ENCODE peak calls at places on chromosome 9, in ten cellular contexts. M is RWPE1; T is hepatocyte; J is activated naive CD8-positive, alpha-beta T cell treated with anti-CD3 and anti-CD28 coated beads for 36 hours; G is CD8-positive, alpha-beta memory T cell; A is BJ; C is hippocampal formation; F is stimulated activated CD4-positive, alpha-beta T cell treated with anti-CD3 and anti-CD28 coated beads, Interleukin-12 subunit alpha, Interleukin-12 subunit beta, amount 100 ng/mL, for 4 hours; I is renal cortical epithelial cell; O is HCT116. L is an unnamed sample.

GRCh38 chr9:94108584-94108983 is 24.3 kb downstream of the PTPDC1 start:
- DNase-seq in M (no peak), T (no peak), J (no peak), G (no peak), A (no peak), C (no peak), F (no peak), I (no peak), O (no peak), L (no peak)

GRCh38 chr9:3337515-3337914 is 188.3 kb downstream of the RFX3 start:
- DNase-seq in M (no peak), T (peak), J (peak), G (no peak), A (peak), C (no peak), F (no peak), I (peak), O (peak), L (peak)

GRCh38 chr9:76101472-76101871 is 211.0 kb downstream of the PCSK5 start:
- DNase-seq in M (no peak), T (no peak), J (no peak), G (no peak), A (no peak), C (no peak), F (no peak), I (no peak), O (no peak), L (no peak)

GRCh38 chr9:91359734-91360470 is 1.8 kb downstream of the AUH start:
- DNase-seq in M (no peak), T (no peak), J (no peak), G (no peak), A (no peak), C (no peak), F (no peak), I (peak), O (no peak), L (no peak)

GRCh38 chr9:123927625-123928308 is 2.2 kb downstream of the DENND1A start:
- DNase-seq in M (peak), T (peak), J (no peak), G (no peak), A (peak), C (no peak), F (no peak), I (peak), O (no peak), L (no peak)

GRCh38 chr9:88702985-88703384 is 168.0 kb downstream of the NXNL2 start:
- DNase-seq in M (no peak), T (no peak), J (no peak), G (no peak), A (no peak), C (no peak), F (no peak), I (no peak), O (no peak), L (no peak)

GRCh38 chr9:71683598-71684235 is 84.6 kb downstream of the CEMIP2 start:
- DNase-seq in M (peak), T (peak), J (no peak), G (no peak), A (no peak), C (peak), F (no peak), I (peak), O (peak), L (peak)

GRCh38 chr9:72363908-72364678 is 915 bp downstream of the ZFAND5 start:
- DNase-seq in M (peak), T (peak), J (peak), G (peak), A (no peak), C (no peak), F (peak), I (no peak), O (no peak), L (peak)

GRCh38 chr9:8842402-8843193 is 1043.0 kb upstream of the DMAC1 start:
- DNase-seq in M (no peak), T (no peak), J (no peak), G (no peak), A (no peak), C (no peak), F (no peak), I (no peak), O (no peak), L (no peak)

GRCh38 chr9:15642369-15642962 is 89.6 kb downstream of the CCDC171 start:
- DNase-seq in M (peak), T (peak), J (no peak), G (no peak), A (peak), C (peak), F (no peak), I (peak), O (peak), L (peak)

GRCh38 chr9:19201899-19202891 is 28.3 kb upstream of the DENND4C start:
- DNase-seq in M (no peak), T (peak), J (no peak), G (no peak), A (no peak), C (no peak), F (no peak), I (peak), O (no peak), L (peak)

GRCh38 chr9:6147847-6148246 is 67.8 kb upstream of the IL33 start:
- DNase-seq in M (no peak), T (no peak), J (no peak), G (no peak), A (no peak), C (no peak), F (no peak), I (no peak), O (no peak), L (no peak)

GRCh38 chr9:120571443-120572257 is 8.3 kb downstream of the CDK5RAP2 start:
- DNase-seq in M (no peak), T (peak), J (no peak), G (no peak), A (peak), C (peak), F (no peak), I (no peak), O (no peak), L (peak)

GRCh38 chr9:98775831-98776441 is 20.4 kb downstream of the ANKS6 start:
- DNase-seq in M (peak), T (peak), J (peak), G (no peak), A (no peak), C (peak), F (no peak), I (peak), O (peak), L (peak)

GRCh38 chr9:27787941-27788340 is 214.7 kb upstream of the C9orf72 start:
- DNase-seq in M (no peak), T (no peak), J (no peak), G (no peak), A (no peak), C (no peak), F (no peak), I (peak), O (no peak), L (no peak)

GRCh38 chr9:89048611-89049010 is 57.3 kb downstream of the S1PR3 start:
- DNase-seq in M (no peak), T (no peak), J (no peak), G (no peak), A (no peak), C (no peak), F (no peak), I (no peak), O (no peak), L (no peak)

GRCh38 chr9:15353892-15354291 is 46.9 kb upstream of the TTC39B start:
- DNase-seq in M (no peak), T (no peak), J (no peak), G (no peak), A (no peak), C (no peak), F (no peak), I (no peak), O (no peak), L (no peak)

GRCh38 chr9:88681434-88681833 is 146.5 kb downstream of the NXNL2 start:
- DNase-seq in M (no peak), T (no peak), J (no peak), G (no peak), A (no peak), C (no peak), F (no peak), I (no peak), O (no peak), L (no peak)

GRCh38 chr9:93112864-93113389 is 16.9 kb downstream of the CARD19 start:
- DNase-seq in M (no peak), T (no peak), J (no peak), G (no peak), A (no peak), C (no peak), F (no peak), I (no peak), O (no peak), L (no peak)

GRCh38 chr9:98700801-98701200 is 7.9 kb downstream of the GABBR2 start:
- DNase-seq in M (no peak), T (no peak), J (no peak), G (no peak), A (no peak), C (no peak), F (no peak), I (no peak), O (no peak), L (no peak)

GRCh38 chr9:105290401-105290800 is 46.0 kb downstream of the SLC44A1 start:
- DNase-seq in M (peak), T (no peak), J (no peak), G (no peak), A (peak), C (peak), F (no peak), I (no peak), O (no peak), L (peak)